ENCODE peak calls at places on chromosomes 2 and 18, in four cellular contexts. I, Y, H and E are unnamed samples.

GRCh38 chr18:44815108-44815507 is 134.4 kb downstream of the SETBP1 start:
- DNase-seq in Y (no peak), H (no peak), I (no peak), E (no peak)

GRCh38 chr2:109560265-109560664 is 53.5 kb downstream of the SEPTIN10 start:
- DNase-seq in H (no peak), Y (no peak), I (no peak), E (no peak)

GRCh38 chr2:71721362-71721665 is 268.0 kb downstream of the DYSF start:
- DNase-seq in I (no peak), H (no peak), Y (no peak), E (peak)

GRCh38 chr18:46711444-46711863 is 45.4 kb downstream of the ST8SIA5 start:
- DNase-seq in H (no peak), I (no peak), Y (no peak), E (no peak)

GRCh38 chr2:8851811-8852560 is 14.6 kb upstream of the KIDINS220 start:
- DNase-seq in H (no peak), Y (peak), I (no peak), E (no peak)

GRCh38 chr2:226797289-226797988 is 2.2 kb downstream of the IRS1 start:
- DNase-seq in I (no peak), H (peak), Y (no peak), E (peak)

GRCh38 chr18:7755753-7756475 is 188.8 kb downstream of the PTPRM start:
- DNase-seq in H (no peak), Y (no peak), I (no peak), E (no peak)

GRCh38 chr2:166239548-166239947 is 111.7 kb upstream of the SCN1A start:
- DNase-seq in H (no peak), Y (no peak), I (no peak), E (no peak)

GRCh38 chr2:84498150-84498799 is 18.0 kb upstream of the DNAH6 start:
- DNase-seq in I (no peak), H (no peak), Y (no peak), E (no peak)

GRCh38 chr18:11042247-11042646 is 107.1 kb downstream of the PIEZO2 start:
- DNase-seq in Y (no peak), H (no peak), I (no peak), E (no peak)

GRCh38 chr18:1499265-1499664 is 594.6 kb downstream of the ADCYAP1 start:
- DNase-seq in I (no peak), Y (no peak), H (peak), E (no peak)